ENCODE peak calls at places on chromosomes 1 and 21, in ten cellular contexts. V, J, X, Q, C, O, F, K, D and I are unnamed samples.

GRCh38 chr1:171841050-171841910 is at the start of gene DNM3:
- DNase-seq in V (peak), J (peak), X (peak), Q (peak), C (peak), O (peak), F (peak), K (peak), D (peak), I (peak)

GRCh38 chr1:206708058-206708457 is 23.4 kb downstream of the MAPKAPK2 start:
- DNase-seq in V (no peak), J (no peak), X (no peak), Q (no peak), C (no peak), O (no peak), F (no peak), K (no peak), D (no peak), I (no peak)

GRCh38 chr1:215146252-215146975 is 63.9 kb downstream of the KCNK2 start:
- DNase-seq in V (peak), J (peak), X (no peak), Q (no peak), C (peak), O (peak), F (peak), K (no peak), D (peak), I (peak)

GRCh38 chr1:110594466-110595076 is 11.6 kb downstream of the KCNA2 start:
- DNase-seq in V (no peak), J (no peak), X (no peak), Q (no peak), C (no peak), O (no peak), F (no peak), K (no peak), D (no peak), I (no peak)

GRCh38 chr1:117590273-117590925 is 15.4 kb upstream of the TENT5C start:
- DNase-seq in V (no peak), J (no peak), X (no peak), Q (no peak), C (peak), O (no peak), F (no peak), K (no peak), D (peak), I (no peak)

GRCh38 chr1:24080131-24080530 is 31.8 kb downstream of the MYOM3 start:
- DNase-seq in V (no peak), J (no peak), X (peak), Q (peak), C (peak), O (no peak), F (no peak), K (no peak), D (no peak), I (no peak)

GRCh38 chr1:69172003-69173000 is 395.4 kb upstream of the LRRC7 start:
- DNase-seq in V (peak), J (no peak), X (no peak), Q (no peak), C (no peak), O (no peak), F (no peak), K (no peak), D (no peak), I (no peak)

GRCh38 chr1:230825061-230825803 is 43.1 kb downstream of the C1orf198 start:
- DNase-seq in V (peak), J (peak), X (no peak), Q (no peak), C (peak), O (no peak), F (peak), K (no peak), D (peak), I (no peak)

GRCh38 chr1:220655509-220655908 is 34.7 kb upstream of the C1orf115 start:
- DNase-seq in V (no peak), J (no peak), X (no peak), Q (no peak), C (no peak), O (no peak), F (no peak), K (peak), D (no peak), I (no peak)

GRCh38 chr1:168453056-168453455 is 90.7 kb downstream of the XCL2 start:
- DNase-seq in V (no peak), J (no peak), X (no peak), Q (no peak), C (no peak), O (no peak), F (no peak), K (no peak), D (no peak), I (no peak)

GRCh38 chr1:98903726-98904125 is 100.9 kb downstream of the PLPPR5 start:
- DNase-seq in V (no peak), J (no peak), X (no peak), Q (no peak), C (no peak), O (no peak), F (no peak), K (no peak), D (no peak), I (no peak)

GRCh38 chr1:91092503-91092902 is 70.7 kb upstream of the ZNF644 start:
- DNase-seq in V (no peak), J (peak), X (no peak), Q (no peak), C (no peak), O (no peak), F (no peak), K (no peak), D (no peak), I (no peak)

GRCh38 chr1:65668368-65668767 is 124.3 kb upstream of the PDE4B start:
- DNase-seq in V (no peak), J (no peak), X (no peak), Q (no peak), C (no peak), O (no peak), F (no peak), K (no peak), D (no peak), I (no peak)

GRCh38 chr1:245923215-245923614 is 583.9 kb downstream of the SMYD3 start:
- DNase-seq in V (no peak), J (no peak), X (no peak), Q (no peak), C (no peak), O (no peak), F (no peak), K (no peak), D (no peak), I (no peak)

GRCh38 chr1:181106479-181106878 is 18.0 kb downstream of the IER5 start:
- DNase-seq in V (no peak), J (no peak), X (no peak), Q (no peak), C (no peak), O (no peak), F (no peak), K (no peak), D (no peak), I (no peak)

GRCh38 chr1:34899906-34900305 is 29.5 kb downstream of the DLGAP3 start:
- DNase-seq in V (no peak), J (no peak), X (no peak), Q (no peak), C (no peak), O (no peak), F (no peak), K (no peak), D (no peak), I (no peak)

DNA sequence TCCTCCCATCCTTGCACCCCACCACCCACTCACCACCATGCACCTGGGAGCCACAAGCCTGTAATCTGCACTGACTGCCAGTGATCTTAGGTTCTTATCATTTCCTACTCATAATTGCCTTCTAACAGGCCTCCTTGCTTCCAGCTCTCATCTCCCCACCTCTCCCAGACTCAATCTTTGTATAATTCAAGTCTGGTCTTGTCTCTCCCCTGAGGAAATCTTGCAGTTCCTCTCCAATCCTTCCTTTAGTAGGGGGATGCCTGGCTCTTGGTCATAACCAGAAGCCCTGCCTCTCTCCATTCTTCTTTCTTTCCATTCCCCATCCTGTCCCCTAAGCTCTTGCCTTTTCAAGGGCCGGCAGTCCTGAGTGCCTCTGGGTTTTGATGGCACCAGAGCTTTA is 27.8 kb downstream of the PIGM start:
- DNase-seq in V (no peak), J (no peak), X (no peak), Q (no peak), C (no peak), O (no peak), F (peak), K (no peak), D (no peak), I (no peak)
- TF ChIP-seq CTCF in V (no peak), J (no peak), X (no peak), Q (no peak), C (no peak), O (no peak), F (no peak), K (no peak), D (no peak), I (no peak)

GRCh38 chr1:162229534-162229933 is 147.1 kb downstream of the SPATA46 start:
- DNase-seq in V (no peak), J (no peak), X (no peak), Q (no peak), C (no peak), O (no peak), F (no peak), K (peak), D (no peak), I (no peak)

GRCh38 chr1:162232034-162232433 is 144.6 kb downstream of the SPATA46 start:
- DNase-seq in V (no peak), J (no peak), X (no peak), Q (no peak), C (no peak), O (no peak), F (no peak), K (no peak), D (no peak), I (no peak)

GRCh38 chr1:162228586-162228985 is 148.1 kb downstream of the SPATA46 start:
- DNase-seq in V (no peak), J (no peak), X (no peak), Q (no peak), C (peak), O (no peak), F (no peak), K (no peak), D (no peak), I (no peak)

GRCh38 chr1:162230517-162230916 is 146.1 kb downstream of the SPATA46 start:
- DNase-seq in V (no peak), J (no peak), X (no peak), Q (no peak), C (no peak), O (no peak), F (no peak), K (no peak), D (no peak), I (no peak)

DNA sequence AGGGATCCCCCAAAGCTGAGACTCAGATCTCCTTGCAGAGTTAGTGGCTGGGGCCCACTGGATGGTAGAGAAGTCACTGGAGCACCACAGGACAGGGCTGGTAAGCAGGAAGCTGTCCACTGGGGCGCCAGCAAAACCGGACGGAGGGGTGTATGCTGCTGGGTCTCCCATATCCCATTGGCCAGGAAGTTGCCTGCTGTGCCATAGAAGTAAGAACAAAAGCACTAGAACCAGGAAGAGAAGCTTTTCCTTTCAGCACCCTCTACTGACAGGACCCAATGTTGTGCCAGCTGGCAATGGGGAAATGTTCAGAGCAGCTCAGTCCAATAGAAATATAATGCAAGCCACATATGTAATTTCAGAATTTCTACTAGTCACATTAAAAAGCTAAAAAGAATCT is 146.6 kb downstream of the SPATA46 start:
- DNase-seq in V (peak), J (peak), X (no peak), Q (no peak), C (peak), O (no peak), F (no peak), K (no peak), D (peak), I (peak)
- TF ChIP-seq CTCF in V (no peak), J (no peak), X (no peak), Q (peak), C (peak), O (no peak), F (no peak), K (no peak), D (no peak), I (no peak)

DNA sequence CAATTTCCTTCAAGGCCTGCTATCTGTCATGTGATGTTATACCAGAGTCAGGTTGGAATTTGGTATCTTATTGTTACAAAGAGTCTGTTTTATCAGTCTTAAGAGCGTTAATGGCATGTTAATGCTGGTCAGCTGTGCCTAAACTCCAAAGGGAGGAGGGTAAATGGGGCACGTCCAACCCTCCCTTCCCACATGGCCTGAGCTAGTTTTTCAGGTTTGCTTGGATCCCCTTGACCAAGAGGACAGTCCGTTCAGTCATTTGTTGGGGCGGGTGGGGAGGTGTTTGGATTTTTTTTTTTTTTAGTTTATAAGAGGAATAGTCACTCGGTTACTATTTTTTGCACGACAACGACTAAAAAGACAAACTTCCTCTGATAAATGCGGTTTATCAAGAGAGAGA is 63.8 kb upstream of the LYST start:
- DNase-seq in V (no peak), J (peak), X (no peak), Q (no peak), C (no peak), O (no peak), F (no peak), K (no peak), D (peak), I (no peak)
- TF ChIP-seq CTCF in V (no peak), J (no peak), X (no peak), Q (no peak), C (no peak), O (no peak), F (no peak), K (no peak), D (no peak), I (no peak)

DNA sequence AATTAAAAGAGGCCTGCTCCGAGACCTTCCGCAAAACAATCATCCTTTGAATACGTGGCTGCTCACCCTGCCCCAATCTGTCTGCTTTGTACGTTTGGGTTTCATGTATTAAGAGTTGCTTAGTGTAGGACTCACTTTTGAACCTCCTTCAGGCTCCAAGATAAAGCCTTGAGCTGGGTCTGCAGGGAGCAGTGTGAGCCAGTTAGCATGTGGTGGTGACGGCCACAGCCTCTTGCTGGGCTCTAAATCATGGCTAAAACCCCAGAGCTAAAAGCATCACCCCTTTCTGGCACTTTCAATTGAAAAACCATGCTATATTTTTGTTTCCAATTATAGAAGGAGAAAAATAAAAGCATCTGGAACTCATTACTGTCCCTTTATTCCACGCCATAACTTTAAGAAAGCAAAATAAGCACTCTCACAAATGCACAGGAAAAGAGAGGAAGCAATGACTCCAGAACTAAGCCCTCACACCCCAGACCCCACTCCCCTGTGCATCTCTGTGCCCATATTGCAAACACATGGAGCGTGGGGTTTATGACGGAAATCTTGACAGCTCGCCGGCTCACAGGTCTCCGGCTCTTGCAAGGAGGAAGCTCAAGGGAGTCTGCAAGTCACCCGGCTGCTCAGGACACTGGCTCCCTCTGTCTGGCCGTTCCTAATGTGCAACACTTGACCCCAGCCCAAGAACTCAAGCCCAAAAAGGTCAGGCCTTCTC is 135.5 kb downstream of the MIS18A start:
- DNase-seq in V (no peak), J (no peak), X (peak), Q (peak), C (peak), O (no peak), F (no peak), K (no peak), D (no peak), I (no peak)
- TF ChIP-seq CTCF in V (no peak), J (no peak), X (no peak), Q (no peak), C (no peak), O (no peak), F (no peak), K (no peak), D (no peak), I (no peak)